ENCODE peak calls at places on chromosome 12, in eight cellular contexts. V is WTC11; S is colonic mucosa; K is posterior vena cava; F is NCI-H1092; R is CD8-positive, alpha-beta memory T cell; E is gastrocnemius medialis; N is aorta. Q is an unnamed sample.

GRCh38 chr12:99121476-99121965 is 476.4 kb downstream of the APAF1 start:
- DNase-seq in R (no peak), E (no peak), N (no peak), F (peak; percentile 25), K (no peak), V (no peak), S (no peak), Q (no peak)

GRCh38 chr12:14454098-14454907 is 88.8 kb downstream of the ATF7IP start:
- DNase-seq in N (no peak), K (no peak), E (no peak), V (peak; percentile 56), S (peak; percentile 23), R (no peak), F (peak; percentile 5), Q (no peak)

GRCh38 chr12:68042212-68042699 is 53.0 kb downstream of the IFNG-AS1 start:
- DNase-seq in E (no peak), V (no peak), N (no peak), F (no peak), S (no peak), R (no peak), K (no peak), Q (no peak)

GRCh38 chr12:106138646-106139421 is at the start of gene NUAK1:
- DNase-seq in S (peak; percentile 52), E (peak; percentile 44), F (peak; percentile 59), N (peak; percentile 91), K (peak; percentile 86), R (no peak), V (peak; percentile 74), Q (peak; percentile 90)

GRCh38 chr12:67534671-67535070 is 113.9 kb upstream of the DYRK2 start:
- DNase-seq in E (no peak), V (no peak), F (no peak), K (peak; percentile 78), N (no peak), R (no peak), S (no peak), Q (no peak)

GRCh38 chr12:31234955-31235867 is 90.7 kb downstream of the SINHCAF start:
- DNase-seq in V (peak; percentile 61), E (no peak), R (no peak), K (peak; percentile 76), F (peak; percentile 88), S (peak; percentile 24), N (no peak), Q (no peak)

GRCh38 chr12:118061011-118061875 is at the start of gene WSB2:
- DNase-seq in F (peak; percentile 58), R (peak; percentile 40), S (peak; percentile 85), N (peak; percentile 95), V (peak; percentile 64), E (peak; percentile 58), K (peak; percentile 93), Q (peak; percentile 83)

GRCh38 chr12:6821271-6821673 is 349 bp upstream of the GPR162 start:
- DNase-seq in K (peak; percentile 91), R (no peak), E (peak; percentile 58), N (peak; percentile 83), S (peak; percentile 50), V (peak; percentile 66), F (peak; percentile 38), Q (peak; percentile 72)

GRCh38 chr12:132175496-132176357 is 31.5 kb downstream of the NOC4L start:
- DNase-seq in R (no peak), N (no peak), K (peak; percentile 66), F (no peak), S (no peak), E (no peak), V (no peak), Q (peak; percentile 8)

GRCh38 chr12:93763746-93764147 is 86.6 kb downstream of the CRADD start:
- DNase-seq in F (no peak), E (no peak), R (no peak), K (no peak), N (no peak), V (no peak), S (no peak), Q (no peak)

GRCh38 chr12:75635606-75636444 is 124.4 kb upstream of the KRR1 start:
- DNase-seq in K (no peak), F (no peak), N (no peak), V (no peak), S (no peak), E (no peak), R (no peak), Q (no peak)

GRCh38 chr12:132414634-132415340 is 75.2 kb upstream of the FBRSL1 start:
- DNase-seq in N (peak; percentile 90), F (peak; percentile 70), K (peak; percentile 93), V (peak; percentile 87), S (peak; percentile 89), E (peak; percentile 57), R (peak; percentile 67), Q (peak; percentile 74)

GRCh38 chr12:46219892-46220655 is 48.8 kb downstream of the SLC38A1 start:
- DNase-seq in V (no peak), F (no peak), R (peak; percentile 57), E (no peak), N (no peak), S (no peak), K (no peak), Q (no peak)

GRCh38 chr12:67535176-67535575 is 113.4 kb upstream of the DYRK2 start:
- DNase-seq in F (no peak), K (no peak), N (no peak), R (no peak), E (no peak), V (no peak), S (no peak), Q (no peak)

GRCh38 chr12:10354502-10354901 is 35.3 kb downstream of the KLRK1 start:
- DNase-seq in S (no peak), V (no peak), N (no peak), K (no peak), E (no peak), R (no peak), F (no peak), Q (no peak)

GRCh38 chr12:114945351-114945750 is 261.4 kb upstream of the TBX3 start:
- DNase-seq in F (no peak), S (no peak), K (no peak), N (no peak), R (no peak), E (no peak), V (no peak), Q (no peak)

GRCh38 chr12:132108211-132108832 is 35.8 kb downstream of the DDX51 start:
- DNase-seq in F (no peak), S (no peak), N (no peak), K (no peak), V (peak; percentile 43), R (no peak), E (no peak), Q (no peak)

GRCh38 chr12:99059824-99060526 is 414.9 kb downstream of the APAF1 start:
- DNase-seq in V (no peak), N (no peak), R (no peak), E (peak; percentile 28), K (peak; percentile 83), F (no peak), S (no peak), Q (peak; percentile 60)

GRCh38 chr12:52870361-52871290 is 21.8 kb upstream of the KRT78 start:
- DNase-seq in K (peak; percentile 87), N (no peak), R (peak; percentile 67), E (no peak), V (peak; percentile 90), F (peak; percentile 44), S (peak; percentile 94), Q (peak; percentile 55)

GRCh38 chr12:104331376-104331775 is 27.8 kb downstream of the EID3 start:
- DNase-seq in K (no peak), S (no peak), F (no peak), E (no peak), V (no peak), N (no peak), R (no peak), Q (no peak)

GRCh38 chr12:29681370-29681769 is 102.4 kb downstream of the TMTC1 start:
- DNase-seq in S (no peak), K (no peak), R (no peak), E (no peak), F (no peak), V (no peak), N (no peak), Q (no peak)

GRCh38 chr12:73226585-73226984 is 954.4 kb downstream of the TRHDE start:
- DNase-seq in E (no peak), F (no peak), S (no peak), N (no peak), K (no peak), V (no peak), R (no peak), Q (no peak)

GRCh38 chr12:9761407-9761736 is 671 bp upstream of the CD69 start:
- DNase-seq in F (no peak), K (no peak), N (no peak), V (no peak), S (no peak), R (no peak), E (no peak), Q (no peak)

GRCh38 chr12:55771736-55772135 is 28.8 kb downstream of the GDF11 start:
- DNase-seq in R (no peak), K (no peak), F (no peak), V (no peak), N (no peak), E (no peak), S (no peak), Q (no peak)

GRCh38 chr12:124755801-124756148 is 107.9 kb downstream of the SCARB1 start:
- DNase-seq in N (no peak), K (no peak), F (no peak), V (no peak), E (no peak), R (no peak), S (no peak), Q (no peak)

GRCh38 chr12:44780221-44780770 is 95.8 kb downstream of the NELL2 start:
- DNase-seq in V (no peak), N (no peak), E (no peak), S (no peak), F (no peak), K (no peak), R (no peak), Q (no peak)

GRCh38 chr12:48002179-48002601 is 2.1 kb downstream of the COL2A1 start:
- DNase-seq in N (no peak), S (no peak), R (no peak), F (peak; percentile 58), K (peak; percentile 62), E (no peak), V (peak; percentile 48), Q (no peak)

GRCh38 chr12:2053675-2054070 is 886 bp downstream of the CACNA1C start:
- DNase-seq in F (no peak), S (no peak), E (no peak), R (no peak), K (no peak), N (peak; percentile 84), V (no peak), Q (peak; percentile 41)

GRCh38 chr12:104219908-104220404 is 4.4 kb downstream of the TXNRD1 start:
- DNase-seq in S (peak; percentile 53), F (no peak), N (no peak), R (no peak), E (no peak), K (no peak), V (no peak), Q (no peak)

GRCh38 chr12:89384050-89384749 is 31.9 kb upstream of the DUSP6 start:
- DNase-seq in S (peak; percentile 73), E (peak; percentile 23), R (no peak), F (peak; percentile 40), K (no peak), V (peak; percentile 54), N (no peak), Q (no peak)

GRCh38 chr12:85633491-85633890 is 202.7 kb downstream of the RASSF9 start:
- DNase-seq in E (no peak), R (no peak), N (no peak), K (no peak), F (no peak), S (no peak), V (no peak), Q (no peak)

GRCh38 chr12:15605886-15606590 is 183.2 kb downstream of the EPS8 start:
- DNase-seq in N (no peak), K (no peak), R (no peak), F (no peak), E (no peak), S (no peak), V (no peak), Q (no peak)

GRCh38 chr12:67794151-67794550 is 145.6 kb downstream of the DYRK2 start:
- DNase-seq in E (no peak), F (no peak), V (no peak), N (no peak), S (no peak), R (no peak), K (no peak), Q (no peak)

GRCh38 chr12:132292328-132293319 is 36.8 kb downstream of the GALNT9 start:
- DNase-seq in F (no peak), V (no peak), K (no peak), S (no peak), R (no peak), N (no peak), E (no peak), Q (peak; percentile 13)

Q was measured in psoas muscle.